ENCODE peak calls at places on chromosome 19, in ten cellular contexts. Q, E, W, D, L, A, X, K, R and F are unnamed samples.

GRCh38 chr19:54364775-54365257 is at the start of gene LAIR1:
- DNase-seq in Q (no peak), E (peak), W (no peak), D (no peak), L (no peak), A (no peak), X (no peak), K (no peak), R (no peak), F (no peak)

GRCh38 chr19:46839752-46840151 is 10.9 kb downstream of the AP2S1 start:
- DNase-seq in Q (no peak), E (no peak), W (no peak), D (no peak), L (no peak), A (peak), X (no peak), K (no peak), R (no peak), F (no peak)

GRCh38 chr19:16473875-16474397 is 2.2 kb upstream of the EPS15L1 start:
- DNase-seq in Q (no peak), E (no peak), W (no peak), D (no peak), L (no peak), A (no peak), X (no peak), K (no peak), R (no peak), F (no peak)

GRCh38 chr19:14147797-14148605 is 11.6 kb upstream of the ASF1B start:
- DNase-seq in Q (peak), E (peak), W (peak), D (peak), L (peak), A (peak), X (peak), K (peak), R (peak), F (peak)

GRCh38 chr19:8529369-8530006 is 15.5 kb upstream of the ZNF414 start:
- DNase-seq in Q (no peak), E (no peak), W (no peak), D (no peak), L (no peak), A (no peak), X (no peak), K (no peak), R (no peak), F (no peak)

GRCh38 chr19:33514885-33515485 is 6.6 kb downstream of the PEPD start:
- DNase-seq in Q (no peak), E (no peak), W (peak), D (no peak), L (peak), A (no peak), X (no peak), K (peak), R (no peak), F (no peak)

GRCh38 chr19:30148803-30149202 is 206.8 kb downstream of the URI1 start:
- DNase-seq in Q (no peak), E (no peak), W (no peak), D (no peak), L (no peak), A (no peak), X (no peak), K (no peak), R (no peak), F (no peak)

GRCh38 chr19:35350591-35350990 is 2.9 kb downstream of the FFAR1 start:
- DNase-seq in Q (peak), E (peak), W (no peak), D (no peak), L (no peak), A (no peak), X (peak), K (no peak), R (no peak), F (peak)

GRCh38 chr19:17777840-17778620 is 16.9 kb upstream of the B3GNT3 start:
- DNase-seq in Q (no peak), E (peak), W (peak), D (peak), L (peak), A (no peak), X (peak), K (peak), R (peak), F (peak)

GRCh38 chr19:38729653-38730469 is 14.4 kb downstream of the CAPN12 start:
- DNase-seq in Q (no peak), E (peak), W (peak), D (peak), L (peak), A (peak), X (peak), K (peak), R (peak), F (peak)

GRCh38 chr19:36225219-36225892 is 10.4 kb downstream of the ZNF146 start:
- DNase-seq in Q (no peak), E (no peak), W (no peak), D (no peak), L (peak), A (no peak), X (no peak), K (peak), R (peak), F (no peak)

GRCh38 chr19:46404039-46404883 is 9.1 kb downstream of the CCDC8 start:
- DNase-seq in Q (no peak), E (peak), W (no peak), D (peak), L (peak), A (peak), X (peak), K (peak), R (peak), F (peak)

GRCh38 chr19:31114585-31114984 is 234.7 kb downstream of the TSHZ3 start:
- DNase-seq in Q (no peak), E (no peak), W (no peak), D (no peak), L (no peak), A (no peak), X (no peak), K (no peak), R (no peak), F (no peak)

GRCh38 chr19:35320285-35320706 is 8.7 kb upstream of the CD22 start:
- DNase-seq in Q (no peak), E (peak), W (no peak), D (no peak), L (no peak), A (no peak), X (no peak), K (no peak), R (no peak), F (no peak)

GRCh38 chr19:10000171-10000826 is 10.0 kb downstream of the COL5A3 start:
- DNase-seq in Q (no peak), E (peak), W (peak), D (peak), L (peak), A (peak), X (peak), K (peak), R (peak), F (peak)

GRCh38 chr19:55986487-55986886 is at the start of gene NLRP5:
- DNase-seq in Q (no peak), E (peak), W (no peak), D (no peak), L (no peak), A (no peak), X (no peak), K (no peak), R (no peak), F (no peak)

GRCh38 chr19:16111909-16112752 is 442 bp downstream of the RAB8A start:
- DNase-seq in Q (no peak), E (no peak), W (no peak), D (no peak), L (no peak), A (no peak), X (no peak), K (no peak), R (no peak), F (no peak)

GRCh38 chr19:45368737-45369340 is 1.5 kb downstream of the ERCC2 start:
- DNase-seq in Q (no peak), E (no peak), W (no peak), D (no peak), L (peak), A (no peak), X (peak), K (no peak), R (no peak), F (no peak)

GRCh38 chr19:46976845-46977320 is 42.8 kb upstream of the NPAS1 start:
- DNase-seq in Q (no peak), E (no peak), W (no peak), D (peak), L (no peak), A (peak), X (peak), K (peak), R (peak), F (peak)

GRCh38 chr19:35144600-35145436 is 1.8 kb downstream of the FXYD7 start:
- DNase-seq in Q (peak), E (peak), W (no peak), D (no peak), L (peak), A (peak), X (peak), K (no peak), R (no peak), F (peak)

GRCh38 chr19:58020985-58021384 is 12.8 kb upstream of the ZSCAN1 start:
- DNase-seq in Q (no peak), E (no peak), W (no peak), D (no peak), L (no peak), A (no peak), X (no peak), K (no peak), R (no peak), F (no peak)

GRCh38 chr19:35141627-35142401 is 1.2 kb upstream of the FXYD7 start:
- DNase-seq in Q (no peak), E (peak), W (no peak), D (no peak), L (no peak), A (no peak), X (no peak), K (no peak), R (no peak), F (no peak)

GRCh38 chr19:16425993-16426392 is 45.8 kb downstream of the EPS15L1 start:
- DNase-seq in Q (no peak), E (no peak), W (no peak), D (no peak), L (no peak), A (no peak), X (no peak), K (no peak), R (no peak), F (no peak)

GRCh38 chr19:38869160-38869835 is 8.8 kb downstream of the RINL start:
- DNase-seq in Q (no peak), E (peak), W (no peak), D (no peak), L (no peak), A (no peak), X (peak), K (no peak), R (no peak), F (no peak)

GRCh38 chr19:54448037-54448773 is 794 bp upstream of the LENG8 start:
- DNase-seq in Q (peak), E (peak), W (no peak), D (peak), L (peak), A (peak), X (peak), K (peak), R (peak), F (peak)

GRCh38 chr19:15015946-15016542 is 33.2 kb upstream of the CASP14 start:
- DNase-seq in Q (no peak), E (peak), W (no peak), D (no peak), L (peak), A (peak), X (peak), K (no peak), R (peak), F (peak)

GRCh38 chr19:16627928-16628182 is 149 bp downstream of the MED26 start:
- DNase-seq in Q (no peak), E (no peak), W (no peak), D (no peak), L (no peak), A (no peak), X (no peak), K (no peak), R (no peak), F (no peak)

GRCh38 chr19:39165857-39166256 is 30.9 kb upstream of the NCCRP1 start:
- DNase-seq in Q (no peak), E (no peak), W (no peak), D (no peak), L (no peak), A (no peak), X (no peak), K (no peak), R (no peak), F (no peak)

GRCh38 chr19:14349426-14349825 is 31.8 kb upstream of the ADGRE5 start:
- DNase-seq in Q (no peak), E (no peak), W (no peak), D (no peak), L (no peak), A (no peak), X (no peak), K (no peak), R (no peak), F (no peak)

GRCh38 chr19:48158210-48158790 is 11.8 kb downstream of the LIG1 start:
- DNase-seq in Q (no peak), E (no peak), W (no peak), D (no peak), L (no peak), A (no peak), X (no peak), K (no peak), R (no peak), F (no peak)

GRCh38 chr19:33631628-33631995 is 9.9 kb downstream of the CHST8 start:
- DNase-seq in Q (no peak), E (no peak), W (no peak), D (no peak), L (no peak), A (no peak), X (peak), K (no peak), R (no peak), F (no peak)

GRCh38 chr19:49672131-49672919 is 4.7 kb upstream of the PRMT1 start:
- DNase-seq in Q (peak), E (peak), W (no peak), D (peak), L (peak), A (peak), X (peak), K (peak), R (peak), F (peak)
- TF ChIP-seq CTCF in Q (peak), E (peak), W (peak), D (peak), L (peak), A (peak), X (peak), K (peak), R (peak), F (peak)

GRCh38 chr19:43759515-43759914 is 4.8 kb upstream of the SMG9 start:
- DNase-seq in Q (no peak), E (peak), W (no peak), D (no peak), L (peak), A (no peak), X (no peak), K (peak), R (no peak), F (no peak)
- TF ChIP-seq CTCF in Q (no peak), E (peak), W (no peak), D (no peak), L (peak), A (peak), X (peak), K (peak), R (peak), F (no peak)

DNA sequence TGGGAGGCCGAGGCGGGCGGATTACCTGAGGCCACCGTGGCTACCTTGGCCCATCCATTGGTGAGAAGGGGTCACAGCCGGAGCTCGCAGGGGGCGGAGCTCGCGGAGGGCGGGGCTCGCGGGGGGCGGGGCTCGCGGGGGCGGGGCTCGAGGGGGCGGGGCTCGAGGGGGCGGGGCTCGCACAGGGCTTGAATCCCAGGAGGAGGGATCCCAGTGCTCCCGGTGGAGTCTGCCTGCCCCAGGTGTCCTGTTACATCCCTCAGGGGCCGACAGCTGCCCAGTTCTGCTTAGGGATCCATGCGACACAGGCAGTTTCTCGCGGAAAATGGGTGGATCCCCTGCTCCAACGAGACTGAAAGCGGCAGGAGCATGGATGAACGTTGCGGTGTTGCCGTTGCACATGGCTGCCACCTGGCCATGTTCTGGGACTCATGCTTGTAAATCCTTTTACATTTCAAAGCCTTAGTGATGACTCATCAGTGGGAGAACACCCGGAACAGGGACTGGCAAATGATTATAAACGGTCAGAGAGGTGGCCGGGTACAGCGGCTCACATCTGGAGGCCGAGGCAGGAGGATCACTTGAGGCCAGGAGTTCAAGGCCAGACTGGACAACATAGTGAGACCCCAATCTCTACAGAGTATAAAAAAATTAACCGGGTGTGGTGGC is 25.1 kb downstream of the TMPRSS9 start:
- DNase-seq in Q (no peak), E (peak), W (no peak), D (peak), L (peak), A (peak), X (peak), K (peak), R (peak), F (peak)
- TF ChIP-seq CTCF in Q (no peak), E (no peak), W (no peak), D (no peak), L (no peak), A (no peak), X (no peak), K (no peak), R (no peak), F (no peak)

GRCh38 chr19:51702754-51703654 is 9.9 kb downstream of the SPACA6 start:
- DNase-seq in Q (no peak), E (no peak), W (peak), D (peak), L (no peak), A (no peak), X (peak), K (no peak), R (no peak), F (peak)
- TF ChIP-seq CTCF in Q (no peak), E (no peak), W (no peak), D (no peak), L (no peak), A (no peak), X (no peak), K (no peak), R (no peak), F (no peak)

DNA sequence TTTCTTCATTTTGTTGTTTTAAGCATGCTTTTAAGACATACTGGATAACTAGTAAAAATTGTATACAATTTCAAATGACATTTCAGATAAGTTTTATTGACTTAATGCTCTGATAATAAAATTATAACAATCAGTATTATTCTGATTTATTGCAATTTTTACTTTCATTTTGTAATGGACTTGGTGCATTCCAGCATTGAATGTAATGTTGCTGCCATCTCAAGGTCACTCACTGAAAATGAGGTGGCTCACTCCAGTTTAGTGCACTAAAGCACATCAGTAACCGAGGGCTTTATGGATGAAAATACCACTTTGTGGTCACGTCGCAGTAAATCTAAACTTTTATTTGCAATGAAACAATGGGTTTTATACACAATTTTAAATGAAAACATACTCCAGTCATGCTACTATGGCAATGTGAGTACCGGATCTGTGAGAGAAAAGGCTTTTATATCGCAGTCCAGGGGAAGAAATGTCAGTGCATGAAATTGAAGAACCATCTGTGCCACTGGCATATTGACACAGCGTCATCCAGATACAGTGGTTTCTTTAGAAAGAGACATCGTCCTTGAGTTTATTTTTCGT is 20.7 kb upstream of the ZNF507 start:
- DNase-seq in Q (no peak), E (no peak), W (no peak), D (no peak), L (no peak), A (no peak), X (no peak), K (peak), R (no peak), F (no peak)
- TF ChIP-seq CTCF in Q (peak), E (peak), W (no peak), D (no peak), L (peak), A (no peak), X (no peak), K (peak), R (peak), F (no peak)

GRCh38 chr19:50839712-50840655 is 6.6 kb upstream of the KLK15 start:
- DNase-seq in Q (no peak), E (no peak), W (no peak), D (no peak), L (no peak), A (no peak), X (no peak), K (no peak), R (no peak), F (no peak)

GRCh38 chr19:50835785-50836542 is 2.6 kb upstream of the KLK15 start:
- DNase-seq in Q (peak), E (peak), W (no peak), D (peak), L (peak), A (peak), X (peak), K (peak), R (peak), F (peak)

GRCh38 chr19:50836543-50837195 is 3.3 kb upstream of the KLK15 start:
- DNase-seq in Q (no peak), E (no peak), W (no peak), D (no peak), L (no peak), A (no peak), X (no peak), K (no peak), R (no peak), F (no peak)

GRCh38 chr19:50837300-50837699 is 3.9 kb upstream of the KLK15 start:
- DNase-seq in Q (no peak), E (no peak), W (no peak), D (no peak), L (no peak), A (no peak), X (no peak), K (no peak), R (no peak), F (no peak)

DNA sequence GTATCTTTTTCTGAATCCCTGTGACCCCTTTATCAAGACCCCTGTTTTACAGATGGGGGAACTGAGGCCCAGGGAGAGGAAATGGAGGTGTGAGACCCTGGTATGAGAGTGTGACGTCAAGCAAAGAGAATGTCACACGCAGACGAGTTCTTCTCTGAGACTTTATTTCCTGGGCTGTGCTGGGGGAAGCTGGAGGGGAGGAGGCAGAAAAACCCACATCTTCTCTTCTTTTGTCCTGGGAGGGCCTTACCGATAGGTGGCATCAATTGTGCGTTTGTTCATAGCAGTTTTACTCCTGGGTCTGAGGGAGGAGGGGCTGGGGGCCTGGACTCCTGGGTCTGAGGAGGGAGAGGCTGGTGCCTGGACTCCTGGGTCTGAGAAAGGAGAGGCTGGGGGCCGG is 4.9 kb upstream of the KLK15 start:
- DNase-seq in Q (no peak), E (peak), W (no peak), D (no peak), L (peak), A (peak), X (no peak), K (no peak), R (peak), F (no peak)
- TF ChIP-seq CTCF in Q (no peak), E (peak), W (no peak), D (peak), L (peak), A (peak), X (peak), K (peak), R (peak), F (no peak)

GRCh38 chr19:50264483-50265186 is 61.2 kb downstream of the MYH14 start:
- DNase-seq in Q (no peak), E (no peak), W (no peak), D (no peak), L (no peak), A (no peak), X (peak), K (no peak), R (no peak), F (no peak)
- TF ChIP-seq CTCF in Q (no peak), E (no peak), W (no peak), D (no peak), L (no peak), A (no peak), X (peak), K (no peak), R (no peak), F (no peak)

GRCh38 chr19:422213-422916 is 13.4 kb upstream of the C2CD4C start:
- DNase-seq in Q (no peak), E (no peak), W (no peak), D (no peak), L (no peak), A (no peak), X (no peak), K (no peak), R (no peak), F (no peak)

GRCh38 chr19:425056-425455 is 16.1 kb upstream of the C2CD4C start:
- DNase-seq in Q (no peak), E (no peak), W (no peak), D (no peak), L (no peak), A (no peak), X (no peak), K (no peak), R (no peak), F (no peak)

GRCh38 chr19:424546-424945 is 15.6 kb upstream of the C2CD4C start:
- DNase-seq in Q (no peak), E (no peak), W (no peak), D (no peak), L (no peak), A (no peak), X (no peak), K (no peak), R (no peak), F (no peak)

GRCh38 chr19:426725-427445 is 17.9 kb upstream of the C2CD4C start:
- DNase-seq in Q (peak), E (no peak), W (no peak), D (no peak), L (no peak), A (no peak), X (no peak), K (no peak), R (no peak), F (no peak)

GRCh38 chr19:423691-424466 is 14.9 kb upstream of the C2CD4C start:
- DNase-seq in Q (no peak), E (no peak), W (no peak), D (no peak), L (no peak), A (no peak), X (no peak), K (no peak), R (no peak), F (no peak)
- TF ChIP-seq CTCF in Q (no peak), E (no peak), W (no peak), D (no peak), L (no peak), A (no peak), X (no peak), K (no peak), R (no peak), F (no peak)